ENCODE peak calls at places on chromosomes 13 and 19, in nine cellular contexts. O is HTR-8/SVneo; K is hypothalamus; C is NCI-H526 treated with DMSO at 0.1 percent for 48 hours; A is AG09319; R is activated CD4-positive, alpha-beta T cell treated with anti-CD3 and anti-CD28 coated beads, Interleukin-2, amount 50 U/mL, for 48 hours; E is HuH-7; F is substantia nigra; W is neural crest cell. T is an unnamed sample.

GRCh38 chr13:113657851-113658741 is at the start of gene ATP4B:
- DNase-seq in E (no peak), C (no peak), A (no peak), R (no peak), F (no peak), O (no peak), K (no peak), W (no peak), T (no peak)

GRCh38 chr13:94112227-94112626 is 367.3 kb downstream of the DCT start:
- DNase-seq in C (no peak), E (no peak), W (no peak), O (peak; percentile 7), R (no peak), A (peak; percentile 77), K (no peak), F (no peak), T (no peak)

GRCh38 chr13:32225494-32225931 is 89.7 kb downstream of the ZAR1L start:
- DNase-seq in A (peak; percentile 46), C (no peak), O (no peak), R (no peak), F (no peak), K (no peak), E (no peak), W (no peak), T (no peak)

GRCh38 chr19:48571378-48572162 is 19.6 kb downstream of the SULT2B1 start:
- DNase-seq in O (no peak), W (no peak), R (no peak), C (no peak), A (no peak), F (no peak), E (no peak), K (no peak), T (no peak)

GRCh38 chr19:3975144-3975543 is 4.2 kb upstream of the DAPK3 start:
- DNase-seq in K (no peak), W (no peak), E (no peak), C (no peak), R (no peak), F (no peak), A (no peak), O (no peak), T (no peak)

GRCh38 chr19:16615788-16616187 is 12.2 kb downstream of the MED26 start:
- DNase-seq in R (no peak), W (no peak), E (no peak), K (no peak), A (no peak), O (no peak), F (no peak), C (no peak), T (no peak)

GRCh38 chr13:114135731-114136171 is 3.3 kb upstream of the RASA3 start:
- DNase-seq in W (no peak), O (no peak), E (no peak), C (no peak), R (no peak), K (no peak), F (no peak), A (no peak), T (no peak)

GRCh38 chr19:48558018-48558684 is 6.2 kb downstream of the SULT2B1 start:
- DNase-seq in E (peak; percentile 83), W (no peak), C (no peak), A (no peak), R (no peak), O (no peak), F (no peak), K (no peak), T (no peak)

GRCh38 chr19:30047355-30047895 is 105.4 kb downstream of the URI1 start:
- DNase-seq in R (no peak), K (no peak), A (no peak), F (no peak), W (no peak), O (no peak), E (no peak), C (no peak), T (no peak)

T was measured in amygdala.